ENCODE peak calls at places on chromosomes 13 and 19, in nine cellular contexts. H, U, K, E, Y, I, M, S and R are unnamed samples.

GRCh38 chr19:22609630-22610029 is 24.5 kb upstream of the ZNF492 start:
- DNase-seq in I (peak), U (no peak), Y (no peak), H (no peak), K (no peak), E (no peak), M (no peak), S (no peak), R (no peak)

GRCh38 chr13:49300716-49301589 is 53.2 kb downstream of the CDADC1 start:
- DNase-seq in M (peak), E (peak), K (peak), I (no peak), U (peak), S (peak), Y (peak), H (peak), R (peak)

GRCh38 chr13:50241479-50241878 is 226.2 kb downstream of the KCNRG start:
- DNase-seq in E (no peak), K (peak), U (no peak), Y (no peak), S (no peak), H (no peak), M (no peak), I (no peak), R (no peak)

GRCh38 chr19:50178859-50179537 is 15.9 kb upstream of the IZUMO2 start:
- DNase-seq in S (no peak), Y (no peak), E (no peak), K (peak), U (no peak), H (no peak), M (no peak), I (no peak), R (no peak)

GRCh38 chr19:6429419-6430221 is 3.9 kb downstream of the SLC25A41 start:
- DNase-seq in S (no peak), H (no peak), I (no peak), Y (no peak), U (no peak), M (no peak), E (no peak), K (peak), R (no peak)

GRCh38 chr13:59774511-59774911 is 389.2 kb downstream of the DIAPH3 start:
- DNase-seq in H (no peak), I (no peak), K (peak), U (no peak), E (no peak), S (no peak), Y (no peak), M (no peak), R (no peak)

GRCh38 chr13:100916943-100917342 is 242.3 kb upstream of the TMTC4 start:
- DNase-seq in S (no peak), H (no peak), Y (no peak), E (no peak), U (no peak), K (no peak), I (no peak), M (no peak), R (no peak)

GRCh38 chr13:46479691-46480090 is 73.3 kb upstream of the LRCH1 start:
- DNase-seq in H (no peak), M (no peak), Y (no peak), K (no peak), E (no peak), U (no peak), S (no peak), I (no peak), R (no peak)

GRCh38 chr13:110907951-110908898 is 6.6 kb downstream of the ANKRD10 start:
- DNase-seq in S (no peak), K (peak), H (peak), Y (no peak), E (peak), I (no peak), U (no peak), M (peak), R (no peak)

GRCh38 chr13:90770334-90770733 is 577.2 kb upstream of the MIR17HG start:
- DNase-seq in S (no peak), H (no peak), M (no peak), E (no peak), K (no peak), Y (no peak), I (no peak), U (no peak), R (no peak)

GRCh38 chr19:41064974-41065569 is 23.2 kb upstream of the CYP2A13 start:
- DNase-seq in Y (no peak), I (no peak), E (no peak), S (no peak), M (peak), H (peak), K (peak), U (no peak), R (no peak)

GRCh38 chr19:49637865-49638350 is 2.0 kb downstream of the RRAS start:
- DNase-seq in U (no peak), H (no peak), S (no peak), K (peak), I (peak), E (peak), M (peak), Y (no peak), R (peak)

GRCh38 chr13:85772379-85772778 is 26.8 kb downstream of the SLITRK6 start:
- DNase-seq in U (no peak), M (no peak), Y (no peak), E (no peak), I (no peak), K (peak), H (no peak), S (no peak), R (no peak)

GRCh38 chr13:102993348-102993747 is 72.9 kb downstream of the SLC10A2 start:
- DNase-seq in I (no peak), E (no peak), Y (no peak), S (no peak), M (no peak), U (no peak), H (no peak), K (no peak), R (no peak)

GRCh38 chr19:51784922-51785690 is 9.9 kb upstream of the FPR3 start:
- DNase-seq in K (peak), U (peak), Y (no peak), M (no peak), E (peak), I (peak), S (no peak), H (no peak), R (peak)

DNA sequence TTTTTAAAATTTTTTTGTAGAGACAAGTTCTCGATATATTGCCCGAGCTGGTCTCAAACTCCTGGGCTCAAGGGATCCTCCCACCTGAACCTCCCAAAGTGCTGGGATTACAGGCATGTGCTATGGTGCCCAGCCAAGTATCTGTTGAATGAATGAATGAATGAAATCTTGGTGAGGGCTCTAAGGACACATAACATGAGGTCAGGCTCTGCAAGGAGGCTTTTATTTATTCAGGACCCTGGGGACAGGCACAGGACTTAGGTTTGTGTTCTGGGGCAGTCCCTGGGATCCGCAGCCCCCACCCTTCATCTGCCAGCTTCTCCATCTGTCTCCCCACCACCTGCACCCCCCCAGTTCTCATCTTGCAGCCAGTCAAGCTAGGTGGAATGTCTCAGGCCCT is 4.6 kb downstream of the PTGIR start:
- DNase-seq in U (no peak), K (no peak), E (no peak), I (no peak), H (no peak), M (no peak), Y (no peak), S (no peak), R (no peak)
- H3K27ac ChIP-seq in U (no peak), K (no peak), E (no peak), I (no peak), H (no peak), M (no peak), Y (no peak), S (no peak), R (peak)

DNA sequence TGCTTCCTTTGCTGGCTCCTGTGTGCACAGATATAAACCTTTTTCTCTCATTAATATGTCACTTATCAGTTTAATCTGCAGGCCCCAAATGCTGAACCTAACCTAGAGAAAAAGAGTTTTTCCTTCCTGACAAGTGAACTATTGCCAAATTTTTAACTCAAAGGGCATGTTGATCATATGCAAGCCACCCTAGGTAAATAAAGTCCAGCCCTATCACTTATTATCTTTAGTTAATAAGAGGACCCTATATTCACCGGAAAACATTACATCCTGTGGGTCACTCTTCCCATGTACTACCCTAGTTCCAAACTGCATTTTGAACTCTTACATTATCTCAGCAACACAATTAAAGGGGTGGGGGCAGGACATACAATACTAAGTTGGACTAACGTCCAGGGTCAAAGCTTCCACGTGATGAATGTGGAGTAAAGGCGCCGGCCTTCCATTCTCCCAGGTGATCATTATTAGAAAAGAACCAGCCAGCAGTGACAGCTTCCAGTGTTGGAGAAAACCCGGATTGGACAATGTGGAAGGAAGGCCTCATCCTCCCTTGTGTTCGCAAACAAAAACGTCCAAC is 86.6 kb downstream of the STK24 start:
- DNase-seq in E (no peak), U (no peak), Y (no peak), H (no peak), S (no peak), I (no peak), K (no peak), M (peak), R (no peak)
- H3K27ac ChIP-seq in E (no peak), U (no peak), Y (no peak), H (no peak), S (no peak), I (no peak), K (no peak), M (no peak), R (no peak)

GRCh38 chr13:95641961-95642621 is 2.4 kb downstream of the DZIP1 start:
- DNase-seq in M (peak), S (no peak), U (no peak), K (no peak), E (peak), H (no peak), I (peak), Y (no peak), R (peak)

GRCh38 chr13:95644611-95645052 is at the start of gene DZIP1:
- DNase-seq in U (peak), E (peak), S (no peak), M (peak), Y (no peak), I (peak), H (no peak), K (peak), R (peak)

GRCh38 chr13:95643009-95643408 is 1.5 kb downstream of the DZIP1 start:
- DNase-seq in H (no peak), Y (no peak), K (no peak), M (no peak), S (no peak), I (no peak), U (no peak), E (no peak), R (no peak)

GRCh38 chr13:95643814-95644598 is 500 bp downstream of the DZIP1 start:
- DNase-seq in M (peak), U (no peak), S (no peak), Y (no peak), H (no peak), I (no peak), E (peak), K (no peak), R (no peak)

DNA sequence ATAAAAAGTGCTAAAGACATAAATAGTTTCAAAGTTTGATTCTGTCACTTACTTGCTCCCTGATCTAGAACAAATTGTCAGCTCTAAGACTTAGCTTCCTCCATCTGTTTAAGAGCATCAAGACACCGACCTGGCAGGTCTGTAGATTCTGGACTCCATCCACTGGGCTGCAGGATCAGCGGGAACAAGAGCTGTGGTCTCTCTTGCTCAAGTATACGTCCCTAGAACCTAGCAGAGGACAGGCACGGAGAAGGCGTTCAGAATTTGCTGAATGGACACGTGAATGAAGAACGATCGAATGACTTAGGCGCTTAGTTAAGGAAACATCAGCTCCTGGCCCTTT is 1.1 kb downstream of the DZIP1 start:
- DNase-seq in I (no peak), M (peak), S (no peak), Y (no peak), H (no peak), K (no peak), E (no peak), U (no peak), R (no peak)
- H3K27ac ChIP-seq in I (peak), M (peak), S (no peak), Y (no peak), H (no peak), K (no peak), E (peak), U (peak), R (peak)

DNA sequence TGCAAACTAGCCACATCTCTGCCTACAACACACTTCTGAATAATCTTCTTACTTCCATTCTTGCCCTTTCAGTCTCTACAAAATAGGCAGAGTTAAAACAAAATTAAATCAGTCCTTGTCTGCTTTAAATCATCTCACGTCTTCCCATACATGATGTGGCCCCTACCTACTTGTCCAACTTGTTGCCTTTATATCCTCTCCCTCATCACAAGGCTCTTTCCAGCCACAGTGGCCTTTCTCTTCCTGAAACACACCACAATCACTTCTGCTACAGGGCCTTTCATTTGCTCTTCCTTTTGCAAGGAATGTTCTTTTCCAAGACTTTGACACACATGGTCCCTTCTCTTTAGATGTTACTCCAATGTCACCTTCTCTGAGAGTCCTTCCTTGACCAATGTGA is 1.7 kb downstream of the RBM26 start:
- DNase-seq in S (no peak), U (no peak), I (no peak), E (no peak), K (no peak), M (no peak), Y (no peak), H (no peak), R (no peak)
- H3K27ac ChIP-seq in S (peak), U (no peak), I (no peak), E (no peak), K (no peak), M (no peak), Y (peak), H (no peak), R (peak)

GRCh38 chr19:2589441-2589840 is 113.1 kb downstream of the GNG7 start:
- DNase-seq in H (no peak), Y (no peak), M (no peak), K (no peak), I (no peak), U (no peak), S (no peak), E (no peak), R (no peak)

GRCh38 chr19:2594319-2594718 is 108.2 kb downstream of the GNG7 start:
- DNase-seq in Y (no peak), H (no peak), S (no peak), E (no peak), K (no peak), I (no peak), U (no peak), M (no peak), R (no peak)

GRCh38 chr19:2591537-2592291 is 110.8 kb downstream of the GNG7 start:
- DNase-seq in I (no peak), E (no peak), M (no peak), Y (no peak), U (no peak), H (no peak), S (no peak), K (no peak), R (no peak)

GRCh38 chr19:2592824-2593223 is 109.7 kb downstream of the GNG7 start:
- DNase-seq in S (no peak), Y (no peak), E (no peak), H (no peak), M (no peak), I (no peak), K (no peak), U (no peak), R (no peak)

GRCh38 chr19:2590630-2591399 is 111.7 kb downstream of the GNG7 start:
- DNase-seq in Y (no peak), M (no peak), U (no peak), I (no peak), S (no peak), E (no peak), K (no peak), H (no peak), R (no peak)
- H3K27ac ChIP-seq in Y (no peak), M (no peak), U (no peak), I (no peak), S (no peak), E (no peak), K (no peak), H (no peak), R (no peak)

GRCh38 chr13:109402976-109403375 is 383.4 kb downstream of the IRS2 start:
- DNase-seq in U (no peak), K (no peak), Y (no peak), I (no peak), H (no peak), M (no peak), E (no peak), S (no peak), R (no peak)
- H3K27ac ChIP-seq in U (no peak), K (no peak), Y (no peak), I (no peak), H (no peak), M (no peak), E (no peak), S (no peak), R (no peak)